ENCODE peak calls at places on chromosome 1, in six cellular contexts. One of them, this sample, is unnamed.

GRCh38 chr1:11355594-11356467 is 82.8 kb downstream of the UBIAD1 start:
- DNase-seq in lower lobe of right lung: no peak
- DNase-seq in tibial nerve: no peak
- DNase-seq in IMR-90: no peak
- DNase-seq in cardiac fibroblast: no peak
- DNase-seq in GM12864: no peak
- DNase-seq in this sample: no peak

GRCh38 chr1:30537279-30537678 is 186.1 kb downstream of the MATN1 start:
- DNase-seq in lower lobe of right lung: no peak
- DNase-seq in tibial nerve: no peak
- DNase-seq in IMR-90: no peak
- DNase-seq in cardiac fibroblast: no peak
- DNase-seq in GM12864: no peak
- DNase-seq in this sample: no peak

GRCh38 chr1:26696191-26696644 is 403 bp downstream of the ARID1A start:
- DNase-seq in lower lobe of right lung: peak
- DNase-seq in tibial nerve: no peak
- DNase-seq in IMR-90: no peak
- DNase-seq in cardiac fibroblast: no peak
- DNase-seq in GM12864: no peak
- DNase-seq in this sample: no peak

GRCh38 chr1:12604114-12604874 is 13.7 kb downstream of the DHRS3 start:
- DNase-seq in lower lobe of right lung: no peak
- DNase-seq in tibial nerve: no peak
- DNase-seq in IMR-90: peak
- DNase-seq in cardiac fibroblast: peak
- DNase-seq in GM12864: peak
- DNase-seq in this sample: peak

GRCh38 chr1:10824821-10825540 is 28.5 kb upstream of the CASZ1 start:
- DNase-seq in lower lobe of right lung: no peak
- DNase-seq in tibial nerve: no peak
- DNase-seq in IMR-90: peak
- DNase-seq in cardiac fibroblast: peak
- DNase-seq in GM12864: no peak
- DNase-seq in this sample: peak

GRCh38 chr1:42963378-42964005 is 4.8 kb upstream of the SLC2A1 start:
- DNase-seq in lower lobe of right lung: no peak
- DNase-seq in tibial nerve: no peak
- DNase-seq in IMR-90: peak
- DNase-seq in cardiac fibroblast: peak
- DNase-seq in GM12864: no peak
- DNase-seq in this sample: peak

GRCh38 chr1:226034482-226034881 is 28.0 kb upstream of the H3-3A start:
- DNase-seq in lower lobe of right lung: peak
- DNase-seq in tibial nerve: peak
- DNase-seq in IMR-90: peak
- DNase-seq in cardiac fibroblast: peak
- DNase-seq in GM12864: no peak
- DNase-seq in this sample: peak

GRCh38 chr1:231743966-231744365 is 117.4 kb downstream of the DISC1 start:
- DNase-seq in lower lobe of right lung: no peak
- DNase-seq in tibial nerve: no peak
- DNase-seq in IMR-90: no peak
- DNase-seq in cardiac fibroblast: no peak
- DNase-seq in GM12864: no peak
- DNase-seq in this sample: no peak

GRCh38 chr1:211705439-211706205 is 30.2 kb upstream of the NEK2 start:
- DNase-seq in lower lobe of right lung: no peak
- DNase-seq in tibial nerve: no peak
- DNase-seq in IMR-90: peak
- DNase-seq in cardiac fibroblast: no peak
- DNase-seq in GM12864: no peak
- DNase-seq in this sample: no peak

GRCh38 chr1:193462629-193463320 is 276.4 kb upstream of the B3GALT2 start:
- DNase-seq in lower lobe of right lung: no peak
- DNase-seq in tibial nerve: no peak
- DNase-seq in IMR-90: peak
- DNase-seq in cardiac fibroblast: peak
- DNase-seq in GM12864: no peak
- DNase-seq in this sample: peak

DNA sequence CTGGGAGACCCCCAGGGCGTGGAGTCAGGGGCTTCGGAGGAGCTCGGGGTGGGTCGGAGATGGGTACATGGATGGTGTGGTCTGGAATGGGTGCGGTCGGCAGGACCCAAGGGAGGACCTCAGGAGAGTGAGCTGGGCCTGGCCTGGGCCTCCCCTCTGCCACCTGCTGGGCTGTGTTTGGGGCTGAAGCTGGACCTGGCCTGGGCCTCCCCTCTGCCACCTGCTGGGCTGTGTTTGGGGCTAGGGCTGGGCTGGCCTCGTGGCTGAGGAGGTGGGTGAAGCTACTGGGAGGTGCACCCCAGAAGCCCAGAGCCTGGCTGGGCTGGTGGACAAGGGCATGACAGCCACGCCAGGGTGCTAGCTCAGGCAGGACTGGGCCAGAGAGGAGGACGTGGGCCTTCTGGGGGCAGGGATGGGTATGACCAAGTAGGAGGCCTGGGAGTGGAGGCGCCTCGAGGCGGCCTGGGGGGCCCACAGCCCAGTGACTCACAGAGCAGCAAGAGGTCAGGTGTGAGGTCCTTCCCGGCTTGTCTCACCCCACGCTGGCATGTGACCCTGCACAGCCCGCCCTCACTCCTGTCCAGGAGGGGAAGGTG is 14.5 kb downstream of the SAMD11 start:
- DNase-seq in lower lobe of right lung: no peak
- DNase-seq in tibial nerve: no peak
- DNase-seq in IMR-90: peak
- DNase-seq in cardiac fibroblast: no peak
- DNase-seq in GM12864: no peak
- DNase-seq in this sample: no peak
- TF ChIP-seq CTCF in lower lobe of right lung: peak
- TF ChIP-seq CTCF in tibial nerve: peak
- TF ChIP-seq CTCF in IMR-90: peak
- TF ChIP-seq CTCF in cardiac fibroblast: peak
- TF ChIP-seq CTCF in GM12864: peak
- TF ChIP-seq CTCF in this sample: peak

DNA sequence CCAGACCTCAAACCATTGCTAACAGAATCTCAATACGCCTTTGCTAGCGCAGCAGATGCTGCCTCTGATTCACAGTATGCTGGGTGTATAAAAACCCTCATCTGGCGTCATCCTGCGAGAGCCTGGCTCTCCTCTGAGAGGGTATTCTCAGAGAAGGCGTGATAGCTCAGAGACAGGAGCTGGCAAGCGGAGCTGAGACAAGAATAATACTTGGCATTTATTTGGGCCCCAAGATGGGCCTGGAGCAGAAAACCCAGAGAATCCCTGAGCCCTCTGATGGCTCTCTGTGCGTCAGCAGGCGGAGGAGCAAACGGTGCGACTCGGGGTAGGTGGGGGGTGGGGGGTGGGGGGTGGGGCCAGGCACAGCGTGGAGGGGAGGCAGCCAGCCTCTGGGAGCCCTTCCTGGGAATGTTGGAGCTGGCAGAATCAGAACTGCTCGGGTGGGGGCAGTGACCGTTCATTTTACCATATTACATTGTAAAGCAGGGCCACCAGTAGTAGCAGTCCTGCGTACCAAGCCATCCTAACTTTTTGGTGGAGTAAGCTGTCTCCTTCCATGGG is 6.9 kb downstream of the RIIAD1 start:
- DNase-seq in lower lobe of right lung: no peak
- DNase-seq in tibial nerve: no peak
- DNase-seq in IMR-90: peak
- DNase-seq in cardiac fibroblast: peak
- DNase-seq in GM12864: no peak
- DNase-seq in this sample: peak
- H3K4me3 ChIP-seq in lower lobe of right lung: no peak
- H3K4me3 ChIP-seq in tibial nerve: peak
- H3K4me3 ChIP-seq in IMR-90: no peak
- H3K4me3 ChIP-seq in cardiac fibroblast: no peak
- H3K4me3 ChIP-seq in GM12864: no peak
- H3K4me3 ChIP-seq in this sample: no peak

GRCh38 chr1:207888647-207889046 is 22.3 kb downstream of the CD34 start:
- DNase-seq in lower lobe of right lung: no peak
- DNase-seq in tibial nerve: peak
- DNase-seq in IMR-90: no peak
- DNase-seq in cardiac fibroblast: peak
- DNase-seq in GM12864: no peak
- DNase-seq in this sample: peak
- TF ChIP-seq CTCF in lower lobe of right lung: no peak
- TF ChIP-seq CTCF in tibial nerve: peak
- TF ChIP-seq CTCF in IMR-90: no peak
- TF ChIP-seq CTCF in cardiac fibroblast: peak
- TF ChIP-seq CTCF in GM12864: no peak
- TF ChIP-seq CTCF in this sample: peak

GRCh38 chr1:203274603-203275381 is 30.5 kb upstream of the BTG2 start:
- DNase-seq in lower lobe of right lung: no peak
- DNase-seq in tibial nerve: peak
- DNase-seq in IMR-90: peak
- DNase-seq in cardiac fibroblast: no peak
- DNase-seq in GM12864: no peak
- DNase-seq in this sample: no peak
- H3K4me3 ChIP-seq in lower lobe of right lung: no peak
- H3K4me3 ChIP-seq in tibial nerve: no peak
- H3K4me3 ChIP-seq in IMR-90: no peak
- H3K4me3 ChIP-seq in cardiac fibroblast: no peak
- H3K4me3 ChIP-seq in GM12864: peak
- H3K4me3 ChIP-seq in this sample: no peak

GRCh38 chr1:174692313-174692712 is 244.5 kb downstream of the GPR52 start:
- DNase-seq in lower lobe of right lung: no peak
- DNase-seq in tibial nerve: no peak
- DNase-seq in IMR-90: peak
- DNase-seq in cardiac fibroblast: peak
- DNase-seq in GM12864: no peak
- DNase-seq in this sample: peak
- TF ChIP-seq CTCF in lower lobe of right lung: no peak
- TF ChIP-seq CTCF in tibial nerve: no peak
- TF ChIP-seq CTCF in IMR-90: peak
- TF ChIP-seq CTCF in cardiac fibroblast: peak
- TF ChIP-seq CTCF in GM12864: no peak
- TF ChIP-seq CTCF in this sample: no peak